ENCODE peak calls at places on chromosome 17, in four cellular contexts. Q, R, L and I are unnamed samples.

GRCh38 chr17:77106874-77107358 is 33.9 kb upstream of the SEC14L1 start:
- DNase-seq in Q (no peak), R (no peak), L (no peak), I (no peak)

GRCh38 chr17:67679225-67679624 is 38.5 kb upstream of the NOL11 start:
- DNase-seq in Q (no peak), R (no peak), L (no peak), I (no peak)

GRCh38 chr17:77555741-77556291 is 402.7 kb upstream of the TNRC6C start:
- DNase-seq in Q (no peak), R (no peak), L (no peak), I (no peak)

GRCh38 chr17:44210342-44211192 is 8.9 kb downstream of the UBTF start:
- DNase-seq in Q (peak), R (peak), L (peak), I (peak)

GRCh38 chr17:76720941-76721340 is 5.5 kb downstream of the JMJD6 start:
- DNase-seq in Q (no peak), R (no peak), L (no peak), I (no peak)

GRCh38 chr17:81082177-81083073 is 47.5 kb downstream of the BAIAP2 start:
- DNase-seq in Q (no peak), R (no peak), L (no peak), I (no peak)

GRCh38 chr17:44887971-44888955 is 11.0 kb downstream of the EFTUD2 start:
- DNase-seq in Q (no peak), R (peak), L (no peak), I (no peak)

GRCh38 chr17:14201087-14201486 is 35.6 kb downstream of the CDRT15 start:
- DNase-seq in Q (peak), R (no peak), L (peak), I (no peak)

GRCh38 chr17:65418622-65419021 is 142.8 kb downstream of the AXIN2 start:
- DNase-seq in Q (no peak), R (no peak), L (no peak), I (no peak)

GRCh38 chr17:77645441-77646430 is 312.8 kb upstream of the TNRC6C start:
- DNase-seq in Q (peak), R (no peak), L (peak), I (no peak)

GRCh38 chr17:40554646-40555295 is 10.5 kb downstream of the CCR7 start:
- DNase-seq in Q (no peak), R (peak), L (peak), I (no peak)

GRCh38 chr17:7886227-7887037 is 2.2 kb upstream of the CHD3 start:
- DNase-seq in Q (peak), R (no peak), L (peak), I (peak)

GRCh38 chr17:57395721-57396321 is 139.5 kb downstream of the MSI2 start:
- DNase-seq in Q (no peak), R (no peak), L (no peak), I (no peak)

GRCh38 chr17:2937331-2938003 is 125.9 kb downstream of the OR1D5 start:
- DNase-seq in Q (no peak), R (no peak), L (no peak), I (no peak)

GRCh38 chr17:33369876-33370275 is 76.8 kb upstream of the ASIC2 start:
- DNase-seq in Q (no peak), R (no peak), L (no peak), I (no peak)